ENCODE peak calls at places on chromosomes 16 and 17, in five cellular contexts. V is keratinocyte, N is H9, J is A549, A is neural progenitor cell. L is an unnamed sample.

GRCh38 chr17:61411114-61411943 is 11.7 kb downstream of the TBX2 start:
- DNase-seq in A (peak; percentile 87), N (peak; percentile 85), J (no peak), V (no peak), L (peak; percentile 52)

GRCh38 chr16:67199011-67199807 is at the start of gene ELMO3:
- DNase-seq in V (no peak), A (peak; percentile 87), J (no peak), N (peak; percentile 92), L (peak; percentile 65)

GRCh38 chr17:7015587-7016020 is 3.2 kb downstream of the RNASEK start:
- DNase-seq in J (no peak), N (no peak), A (no peak), V (no peak), L (no peak)

GRCh38 chr16:9555051-9555450 is 463.6 kb downstream of the HAPSTR1 start:
- DNase-seq in V (no peak), N (no peak), J (no peak), A (no peak), L (no peak)

GRCh38 chr17:45687594-45687993 is 96.5 kb upstream of the CRHR1 start:
- DNase-seq in V (no peak), A (no peak), J (no peak), N (no peak), L (no peak)

GRCh38 chr16:25184771-25185170 is 32.0 kb upstream of the AQP8 start:
- DNase-seq in V (no peak), N (no peak), A (no peak), J (no peak), L (no peak)

GRCh38 chr16:31228206-31228605 is 11.3 kb upstream of the PYDC1 start:
- DNase-seq in J (no peak), A (no peak), N (no peak), V (no peak), L (no peak)

GRCh38 chr17:2909164-2909852 is 113.1 kb downstream of the RAP1GAP2 start:
- DNase-seq in J (no peak), V (no peak), A (no peak), N (no peak), L (no peak)

GRCh38 chr16:68825427-68825826 is 17.9 kb upstream of the TANGO6 start:
- DNase-seq in N (no peak), J (no peak), A (no peak), V (no peak), L (no peak)

GRCh38 chr17:66411498-66411897 is 109.1 kb downstream of the PRKCA start:
- DNase-seq in A (no peak), V (no peak), N (no peak), J (no peak), L (no peak)

GRCh38 chr17:6108382-6108781 is 38.2 kb downstream of the WSCD1 start:
- DNase-seq in V (no peak), N (no peak), J (no peak), A (no peak), L (no peak)

GRCh38 chr17:1055751-1056645 is 59.1 kb downstream of the TIMM22 start:
- DNase-seq in J (peak; percentile 88), V (no peak), A (peak; percentile 81), N (peak; percentile 84), L (peak; percentile 48)

GRCh38 chr17:39759204-39759603 is 21.5 kb downstream of the GRB7 start:
- DNase-seq in N (no peak), V (no peak), A (no peak), J (no peak), L (no peak)

GRCh38 chr17:43536236-43537088 is 9.7 kb downstream of the ETV4 start:
- DNase-seq in J (no peak), V (no peak), N (peak; percentile 46), A (no peak), L (peak; percentile 31)

GRCh38 chr17:31738488-31738887 is 120.6 kb downstream of the COPRS start:
- DNase-seq in J (no peak), V (no peak), N (no peak), A (no peak), L (no peak)

GRCh38 chr16:31527617-31528287 is at the start of gene AHSP:
- DNase-seq in N (peak; percentile 35), J (no peak), V (no peak), A (no peak), L (no peak)

GRCh38 chr16:6265956-6266355 is 1066.7 kb upstream of the RBFOX1 start:
- DNase-seq in A (no peak), J (no peak), V (no peak), N (no peak), L (no peak)

GRCh38 chr16:52549011-52549692 is 2.2 kb upstream of the TOX3 start:
- DNase-seq in V (no peak), A (peak; percentile 75), N (peak; percentile 63), J (no peak), L (no peak)

GRCh38 chr17:49969134-49969759 is at the start of gene DLX4:
- DNase-seq in A (peak; percentile 57), J (peak; percentile 99), V (no peak), N (peak; percentile 68), L (no peak)

GRCh38 chr17:4600563-4600962 is 16.2 kb downstream of the SMTNL2 start:
- DNase-seq in N (peak; percentile 58), A (peak; percentile 48), J (no peak), V (no peak), L (no peak)

GRCh38 chr16:14077918-14078317 is 6.8 kb downstream of the MRTFB start:
- DNase-seq in N (no peak), J (no peak), V (no peak), A (no peak), L (no peak)

GRCh38 chr16:3019594-3020246 is 448 bp upstream of the TNFRSF12A start:
- DNase-seq in V (no peak), N (no peak), A (no peak), J (no peak), L (no peak)

GRCh38 chr17:61818225-61818624 is 45.1 kb downstream of the BRIP1 start:
- DNase-seq in A (no peak), J (no peak), V (no peak), N (no peak), L (no peak)

GRCh38 chr17:75509528-75510258 is 5.6 kb downstream of the CASKIN2 start:
- DNase-seq in A (no peak), V (no peak), N (no peak), J (no peak), L (no peak)
- H3K4me2 ChIP-seq in A (no peak overlapping the region), V (peak overlapping the region; percentile 54), N (no peak overlapping the region), J (no peak overlapping the region), L (no peak overlapping the region)

DNA sequence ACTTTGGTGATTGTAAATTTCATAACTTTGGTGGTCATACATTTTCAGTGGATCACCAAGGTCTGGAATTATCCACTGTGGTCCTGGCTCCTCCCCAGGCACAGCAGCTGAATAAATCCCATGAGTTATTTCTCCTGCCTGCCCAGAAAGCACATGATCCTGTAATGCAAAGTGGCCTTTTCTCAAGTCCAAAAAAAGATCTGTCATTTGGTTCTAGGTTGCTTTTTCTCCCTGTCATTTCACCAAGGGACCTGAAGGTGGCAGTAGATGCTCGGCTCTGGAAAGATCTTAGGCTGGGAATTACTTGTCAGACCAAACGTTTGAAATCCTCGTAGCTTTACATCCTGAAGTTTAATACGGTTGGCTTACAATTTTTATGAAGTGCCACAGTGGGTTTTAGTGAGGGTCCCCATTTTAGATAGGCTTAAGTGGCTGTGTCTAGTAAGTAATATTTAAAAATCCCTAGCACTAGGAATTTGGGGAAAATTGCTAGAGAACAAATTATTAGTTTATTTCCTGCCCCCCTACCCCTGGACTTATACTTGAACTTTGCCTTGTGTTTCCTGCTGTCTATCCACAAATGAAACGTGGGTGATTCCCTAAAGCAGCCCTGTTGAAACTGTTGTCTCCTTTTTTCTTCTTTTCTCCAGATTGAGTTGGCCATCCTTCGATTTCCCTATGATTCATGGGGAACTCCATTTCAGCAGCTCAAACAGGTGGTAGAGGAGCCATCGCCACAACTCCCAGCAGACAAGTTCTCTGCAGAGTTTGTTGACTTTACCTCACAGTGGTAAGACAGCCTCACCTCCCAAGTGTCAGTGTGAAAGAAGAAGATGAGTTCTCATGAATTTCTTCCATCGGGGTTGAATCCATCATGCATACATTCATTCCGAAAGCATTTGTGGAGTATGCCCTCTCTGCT is 111.7 kb downstream of the MAP2K6 start:
- DNase-seq in V (no peak), A (peak; percentile 55), N (peak; percentile 62), J (peak; percentile 45), L (peak; percentile 46)
- H3K4me2 ChIP-seq in V (no peak overlapping the region), A (no peak overlapping the region), N (no peak overlapping the region), J (no peak overlapping the region), L (no peak overlapping the region)

GRCh38 chr17:82490512-82491195 is 28.9 kb upstream of the FOXK2 start:
- DNase-seq in V (no peak), N (no peak), A (no peak), J (no peak), L (no peak)

GRCh38 chr17:82486186-82487084 is 27.9 kb downstream of the NARF start:
- DNase-seq in N (no peak), J (no peak), A (no peak), V (no peak), L (no peak)

GRCh38 chr17:82489851-82490511 is 29.6 kb upstream of the FOXK2 start:
- DNase-seq in A (no peak), J (no peak), V (no peak), N (no peak), L (no peak)

GRCh38 chr17:82489117-82489516 is 30.4 kb upstream of the FOXK2 start:
- DNase-seq in A (no peak), J (no peak), V (no peak), N (no peak), L (no peak)

GRCh38 chr17:82487898-82488297 is 29.4 kb downstream of the NARF start:
- DNase-seq in A (no peak), J (no peak), V (no peak), N (no peak), L (no peak)
- H3K4me2 ChIP-seq in A (no peak overlapping the region), J (no peak overlapping the region), V (no peak overlapping the region), N (no peak overlapping the region), L (no peak overlapping the region)

GRCh38 chr16:12545792-12546342 is 257.8 kb downstream of the CPPED1 start:
- DNase-seq in A (no peak), V (no peak), N (no peak), J (no peak), L (no peak)

GRCh38 chr16:12542818-12543699 is 260.6 kb downstream of the CPPED1 start:
- DNase-seq in N (no peak), J (no peak), V (no peak), A (no peak), L (no peak)

GRCh38 chr16:12545292-12545610 is 258.4 kb downstream of the CPPED1 start:
- DNase-seq in A (no peak), N (no peak), V (no peak), J (no peak), L (no peak)

GRCh38 chr16:12543700-12544476 is 259.8 kb downstream of the CPPED1 start:
- DNase-seq in A (no peak), V (no peak), N (no peak), J (no peak), L (no peak)

GRCh38 chr16:12544477-12545291 is 259.0 kb downstream of the CPPED1 start:
- DNase-seq in N (no peak), V (no peak), J (no peak), A (no peak), L (no peak)
- H3K4me2 ChIP-seq in N (no peak overlapping the region), V (no peak overlapping the region), J (no peak overlapping the region), A (no peak overlapping the region), L (no peak overlapping the region)